ENCODE peak calls at places on chromosome 3, in four cellular contexts. C, O, S and Q are unnamed samples.

GRCh38 chr3:62109534-62109933 is 263.8 kb downstream of the FEZF2 start:
- DNase-seq in C (no peak), O (no peak), S (peak; percentile 98), Q (no peak)

GRCh38 chr3:62757045-62757444 is 118.2 kb downstream of the CADPS start:
- DNase-seq in S (no peak), C (no peak), O (no peak), Q (no peak)

GRCh38 chr3:147415337-147415736 is 6.2 kb downstream of the ZIC1 start:
- DNase-seq in O (no peak), C (no peak), S (no peak), Q (no peak)

GRCh38 chr3:26068890-26069289 is 279.0 kb downstream of the OXSM start:
- DNase-seq in O (peak; percentile 58), S (no peak), C (peak; percentile 80), Q (no peak)

GRCh38 chr3:49236226-49236625 is 40.8 kb downstream of the C3orf62 start:
- DNase-seq in S (no peak), C (no peak), O (no peak), Q (no peak)

GRCh38 chr3:54079729-54080128 is 42.6 kb upstream of the CACNA2D3 start:
- DNase-seq in C (no peak), S (no peak), O (no peak), Q (no peak)

GRCh38 chr3:70554170-70554569 is 241.7 kb upstream of the MDFIC2 start:
- DNase-seq in O (no peak), C (no peak), S (no peak), Q (no peak)

GRCh38 chr3:135154186-135154585 is 359.1 kb downstream of the EPHB1 start:
- DNase-seq in S (no peak), C (no peak), O (no peak), Q (no peak)

GRCh38 chr3:14467723-14468620 is 65.6 kb downstream of the SLC6A6 start:
- DNase-seq in O (no peak), S (peak; percentile 37), C (no peak), Q (peak; percentile 17)

GRCh38 chr3:122132949-122133540 is 50.4 kb upstream of the CASR start:
- DNase-seq in C (no peak), S (no peak), O (no peak), Q (no peak)

GRCh38 chr3:100603449-100603848 is 6.0 kb upstream of the ADGRG7 start:
- DNase-seq in C (no peak), S (peak; percentile 24), O (no peak), Q (peak; percentile 30)

GRCh38 chr3:147930417-147930816 is 521.3 kb downstream of the ZIC1 start:
- DNase-seq in O (no peak), C (no peak), S (no peak), Q (no peak)

GRCh38 chr3:27521872-27522265 is 37.7 kb upstream of the SLC4A7 start:
- DNase-seq in S (no peak), O (no peak), C (no peak), Q (no peak)

GRCh38 chr3:142777927-142778326 is 54.1 kb downstream of the TRPC1 start:
- DNase-seq in O (no peak), C (no peak), S (no peak), Q (peak; percentile 34)

GRCh38 chr3:170804095-170804494 is 65.9 kb downstream of the RPL22L1 start:
- DNase-seq in C (no peak), S (no peak), O (no peak), Q (no peak)

GRCh38 chr3:40586866-40587265 is 62.1 kb downstream of the ZNF621 start:
- DNase-seq in O (no peak), S (no peak), C (no peak), Q (no peak)
- H3K4me1 ChIP-seq in O (no peaks in the 10 kb centered on the region), S (no peaks in the 10 kb centered on the region), C (peaks cover 6% of the 10 kb centered on the region), Q (no peaks in the 10 kb centered on the region)

GRCh38 chr3:16935766-16936165 is 51.0 kb downstream of the PLCL2 start:
- DNase-seq in C (no peak), O (no peak), S (no peak), Q (no peak)

GRCh38 chr3:16936233-16936632 is 51.5 kb downstream of the PLCL2 start:
- DNase-seq in O (no peak), S (no peak), C (no peak), Q (no peak)

GRCh38 chr3:16940769-16941683 is 56.3 kb downstream of the PLCL2 start:
- DNase-seq in C (no peak), S (no peak), O (no peak), Q (no peak)

GRCh38 chr3:16936656-16937055 is 51.9 kb downstream of the PLCL2 start:
- DNase-seq in C (no peak), O (no peak), S (no peak), Q (no peak)

GRCh38 chr3:16937421-16937820 is 52.7 kb downstream of the PLCL2 start:
- DNase-seq in O (no peak), S (no peak), C (no peak), Q (no peak)
- H3K4me1 ChIP-seq in O (peaks cover 82% of the 10 kb centered on the region), S (no peaks in the 10 kb centered on the region), C (no peaks in the 10 kb centered on the region), Q (peaks cover 11% of the 10 kb centered on the region)

DNA sequence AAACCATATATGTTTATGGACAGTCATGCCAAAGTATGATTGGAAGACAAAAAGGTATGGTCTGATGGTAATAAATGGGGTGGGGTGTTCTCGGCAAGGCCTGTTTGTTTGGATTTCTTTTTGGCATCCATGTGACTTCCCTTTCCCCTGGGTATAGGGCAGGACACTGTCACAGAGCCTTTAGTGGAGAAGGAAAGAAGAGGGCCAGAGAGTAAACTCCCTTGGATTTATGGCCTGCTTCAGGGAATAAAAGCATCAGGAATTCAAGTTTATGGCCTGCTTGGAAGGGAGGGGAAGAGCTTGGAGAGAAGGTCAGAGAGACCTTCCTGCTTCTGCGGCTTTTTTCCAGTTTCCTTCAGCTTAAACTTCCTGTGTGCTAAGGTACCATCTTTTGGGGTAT is 179.4 kb upstream of the ADAMTS9 start:
- DNase-seq in C (no peak), O (no peak), S (no peak), Q (no peak)
- H3K4me1 ChIP-seq in C (peaks cover 16% of the 10 kb centered on the region), O (peaks cover 13% of the 10 kb centered on the region), S (no peaks in the 10 kb centered on the region), Q (peaks cover 22% of the 10 kb centered on the region)

DNA sequence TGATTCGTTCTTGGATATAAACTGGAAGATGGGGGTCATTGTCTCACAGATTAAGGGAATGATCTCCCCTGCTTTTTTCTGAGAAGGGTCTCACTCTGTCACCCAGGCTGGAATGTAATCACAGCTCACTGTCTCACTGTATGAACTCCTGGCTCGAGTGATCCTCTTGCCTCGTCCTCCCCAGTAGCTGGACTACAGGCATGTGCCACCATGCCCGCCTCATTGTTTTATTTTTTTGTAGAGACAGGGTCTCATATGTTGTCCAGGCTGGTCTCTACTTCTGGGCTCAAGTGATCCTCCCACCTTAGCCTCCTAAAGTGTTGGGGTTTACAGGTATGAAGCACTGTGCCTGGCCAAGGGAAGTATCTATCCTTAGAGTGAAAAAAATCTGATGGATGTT is 5.4 kb downstream of the OXSR1 start:
- DNase-seq in C (no peak), S (no peak), O (no peak), Q (no peak)
- H3K4me1 ChIP-seq in C (peaks cover 37% of the 10 kb centered on the region), S (peaks cover 13% of the 10 kb centered on the region), O (peaks cover 50% of the 10 kb centered on the region), Q (peaks cover 19% of the 10 kb centered on the region)

GRCh38 chr3:30496496-30496966 is 109.9 kb upstream of the TGFBR2 start:
- DNase-seq in S (peak; percentile 79), C (peak; percentile 92), O (no peak), Q (no peak)
- H3K4me1 ChIP-seq in S (peaks cover 10% of the 10 kb centered on the region), C (peaks cover 76% of the 10 kb centered on the region), O (peaks cover 17% of the 10 kb centered on the region), Q (peaks cover 10% of the 10 kb centered on the region)

GRCh38 chr3:74564560-74564959 is 49.9 kb downstream of the CNTN3 start:
- DNase-seq in S (no peak), C (no peak), O (no peak), Q (no peak)
- H3K4me1 ChIP-seq in S (no peaks in the 10 kb centered on the region), C (no peaks in the 10 kb centered on the region), O (no peaks in the 10 kb centered on the region), Q (no peaks in the 10 kb centered on the region)

DNA sequence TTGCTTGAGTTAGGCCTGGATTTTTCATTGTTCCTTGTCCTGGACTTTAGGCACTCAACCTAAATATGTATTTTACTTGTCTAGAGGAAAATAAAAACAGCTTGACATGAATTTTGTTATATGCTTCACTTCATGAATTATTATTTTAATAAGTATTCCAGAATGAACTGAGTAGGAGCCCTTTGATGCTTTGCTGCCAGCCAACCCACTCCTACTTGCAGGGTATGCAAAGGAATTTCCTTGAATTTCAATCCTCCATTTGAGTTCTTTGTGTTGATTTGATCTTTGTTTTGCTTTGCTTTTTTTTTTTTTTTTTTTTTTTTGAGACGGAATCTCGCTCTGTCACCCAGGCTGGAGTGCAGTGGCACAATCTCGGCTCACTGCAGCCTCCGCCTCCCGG is 11.6 kb downstream of the ARL6IP5 start:
- DNase-seq in O (no peak), S (no peak), C (no peak), Q (no peak)
- H3K4me1 ChIP-seq in O (peaks cover 77% of the 10 kb centered on the region), S (peaks cover 26% of the 10 kb centered on the region), C (peaks cover 48% of the 10 kb centered on the region), Q (peaks cover 7% of the 10 kb centered on the region)

GRCh38 chr3:57826286-57826951 is 70.3 kb downstream of the SLMAP start:
- DNase-seq in O (no peak), C (no peak), S (peak; percentile 46), Q (no peak)
- H3K4me1 ChIP-seq in O (peaks cover 56% of the 10 kb centered on the region), C (peaks cover 34% of the 10 kb centered on the region), S (no peaks in the 10 kb centered on the region), Q (peaks cover 31% of the 10 kb centered on the region)